ENCODE peak calls at places on chromosome 19, in six cellular contexts. J, N, C, P, Q and R are unnamed samples.

GRCh38 chr19:55647732-55648656 is at the start of gene CCDC106:
- DNase-seq in P (peak; percentile 92), J (no peak), N (peak; percentile 78), Q (no peak), C (peak; percentile 60), R (no peak)

GRCh38 chr19:42402376-42403116 is 12.4 kb upstream of the CNFN start:
- DNase-seq in J (no peak), Q (peak; percentile 85), P (no peak), N (no peak), C (no peak), R (no peak)

GRCh38 chr19:29429021-29429420 is 96.8 kb upstream of the VSTM2B start:
- DNase-seq in P (no peak), N (no peak), J (no peak), Q (no peak), C (no peak), R (no peak)

GRCh38 chr19:29672319-29672932 is 7.2 kb downstream of the PLEKHF1 start:
- DNase-seq in Q (peak; percentile 80), P (no peak), J (no peak), C (no peak), N (no peak), R (no peak)

GRCh38 chr19:41478875-41479756 is 36.2 kb downstream of the ERICH4 start:
- DNase-seq in Q (no peak), C (peak; percentile 2), J (no peak), N (no peak), P (no peak), R (no peak)

GRCh38 chr19:3483226-3483628 is at the start of gene SMIM44:
- DNase-seq in Q (no peak), P (no peak), J (no peak), C (no peak), N (no peak), R (no peak)

GRCh38 chr19:13013649-13014048 is 18.4 kb downstream of the NFIX start:
- DNase-seq in C (no peak), Q (no peak), N (no peak), P (no peak), J (no peak), R (no peak)

GRCh38 chr19:35216833-35217707 is 11.5 kb downstream of the FAM187B start:
- DNase-seq in P (no peak), C (no peak), Q (peak; percentile 79), N (no peak), J (no peak), R (no peak)

GRCh38 chr19:46478356-46478986 is 7.1 kb upstream of the PNMA8A start:
- DNase-seq in Q (no peak), N (no peak), J (no peak), P (peak; percentile 48), C (peak; percentile 81), R (no peak)

GRCh38 chr19:13843104-13843921 is 33.6 kb upstream of the NANOS3 start:
- DNase-seq in J (no peak), P (peak; percentile 65), N (peak; percentile 57), C (peak; percentile 65), Q (peak; percentile 95), R (no peak)

GRCh38 chr19:30060872-30061556 is 119.0 kb downstream of the URI1 start:
- DNase-seq in C (no peak), Q (peak; percentile 84), P (no peak), N (no peak), J (no peak), R (no peak)

GRCh38 chr19:1182727-1183126 is 8.7 kb upstream of the SBNO2 start:
- DNase-seq in P (no peak), Q (no peak), J (no peak), N (no peak), C (no peak), R (no peak)

GRCh38 chr19:55579766-55580621 is 654 bp downstream of the ZNF579 start:
- DNase-seq in N (no peak), J (no peak), Q (no peak), C (peak; percentile 34), P (no peak), R (no peak)

GRCh38 chr19:7673995-7674667 is 2.8 kb upstream of the MCEMP1 start:
- DNase-seq in J (no peak), C (peak; percentile 80), Q (peak; percentile 94), P (peak; percentile 86), N (peak; percentile 63), R (no peak)

GRCh38 chr19:31356587-31357314 is 7.5 kb upstream of the TSHZ3 start:
- DNase-seq in N (peak; percentile 30), Q (no peak), J (no peak), C (no peak), P (no peak), R (no peak)

GRCh38 chr19:36638862-36639510 is 27.7 kb downstream of the ZNF461 start:
- DNase-seq in J (no peak), P (no peak), C (peak; percentile 9), N (no peak), Q (no peak), R (no peak)

GRCh38 chr19:29639086-29639485 is 26.2 kb upstream of the PLEKHF1 start:
- DNase-seq in P (no peak), Q (peak; percentile 61), N (no peak), J (no peak), C (no peak), R (no peak)

GRCh38 chr19:53696951-53697350 is 65.2 kb downstream of the DPRX start:
- DNase-seq in N (no peak), P (no peak), Q (no peak), J (no peak), C (peak; percentile 1), R (no peak)

GRCh38 chr19:50702870-50703829 is 16.5 kb downstream of the SHANK1 start:
- DNase-seq in J (no peak), P (no peak), N (no peak), C (peak; percentile 38), Q (no peak), R (no peak)

GRCh38 chr19:32018014-32018413 is 327.4 kb upstream of the ZNF507 start:
- DNase-seq in C (no peak), N (no peak), Q (no peak), J (no peak), P (peak; percentile 72), R (no peak)

GRCh38 chr19:15292140-15292539 is 40.2 kb downstream of the BRD4 start:
- DNase-seq in Q (no peak), P (no peak), J (no peak), N (no peak), C (no peak), R (no peak)

GRCh38 chr19:15290149-15290548 is 42.2 kb downstream of the BRD4 start:
- DNase-seq in P (peak; percentile 55), N (no peak), Q (no peak), C (no peak), J (no peak), R (no peak)

GRCh38 chr19:15292847-15293582 is 39.3 kb downstream of the BRD4 start:
- DNase-seq in P (no peak), J (no peak), C (no peak), Q (no peak), N (no peak), R (no peak)

GRCh38 chr19:15291089-15291488 is 41.2 kb downstream of the BRD4 start:
- DNase-seq in Q (no peak), C (peak; percentile 75), P (no peak), J (no peak), N (no peak), R (no peak)

GRCh38 chr19:15291666-15292065 is 40.7 kb downstream of the BRD4 start:
- DNase-seq in C (no peak), Q (no peak), J (no peak), N (no peak), P (no peak), R (no peak)
- H3K4me3 ChIP-seq in C (no peak overlapping the region), Q (no peak overlapping the region), J (no peak overlapping the region), N (no peak overlapping the region), P (no peak overlapping the region), R (no peak overlapping the region)

GRCh38 chr19:33312065-33312464 is 9.7 kb upstream of the CEBPA start:
- DNase-seq in N (no peak), P (no peak), C (no peak), J (no peak), Q (no peak), R (no peak)

GRCh38 chr19:33310606-33311325 is 8.4 kb upstream of the CEBPA start:
- DNase-seq in N (no peak), J (no peak), P (no peak), Q (peak; percentile 70), C (no peak), R (no peak)

GRCh38 chr19:33306853-33307792 is 4.8 kb upstream of the CEBPA start:
- DNase-seq in C (no peak), Q (peak; percentile 79), P (no peak), J (no peak), N (no peak), R (no peak)

GRCh38 chr19:33309826-33310225 is 7.5 kb upstream of the CEBPA start:
- DNase-seq in P (no peak), J (no peak), N (no peak), C (no peak), Q (no peak), R (no peak)

GRCh38 chr19:33311326-33311682 is 9.0 kb upstream of the CEBPA start:
- DNase-seq in J (no peak), P (no peak), Q (peak; percentile 63), C (no peak), N (no peak), R (no peak)
- TF ChIP-seq CTCF in J (no peak), P (peak; percentile 31), Q (no peak), C (no peak), N (peak; percentile 46), R (no peak)

GRCh38 chr19:38004505-38005223 is 97.7 kb downstream of the SIPA1L3 start:
- DNase-seq in Q (peak; percentile 97), C (peak; percentile 99), J (peak; percentile 71), P (peak; percentile 94), N (peak; percentile 81), R (peak; percentile 95)
- H3K4me3 ChIP-seq in Q (no peak overlapping the region), C (peak overlapping the region; percentile 46), J (peak overlapping the region; percentile 66), P (peak overlapping the region; percentile 43), N (peak overlapping the region; percentile 55), R (peak overlapping the region; percentile 37)

DNA sequence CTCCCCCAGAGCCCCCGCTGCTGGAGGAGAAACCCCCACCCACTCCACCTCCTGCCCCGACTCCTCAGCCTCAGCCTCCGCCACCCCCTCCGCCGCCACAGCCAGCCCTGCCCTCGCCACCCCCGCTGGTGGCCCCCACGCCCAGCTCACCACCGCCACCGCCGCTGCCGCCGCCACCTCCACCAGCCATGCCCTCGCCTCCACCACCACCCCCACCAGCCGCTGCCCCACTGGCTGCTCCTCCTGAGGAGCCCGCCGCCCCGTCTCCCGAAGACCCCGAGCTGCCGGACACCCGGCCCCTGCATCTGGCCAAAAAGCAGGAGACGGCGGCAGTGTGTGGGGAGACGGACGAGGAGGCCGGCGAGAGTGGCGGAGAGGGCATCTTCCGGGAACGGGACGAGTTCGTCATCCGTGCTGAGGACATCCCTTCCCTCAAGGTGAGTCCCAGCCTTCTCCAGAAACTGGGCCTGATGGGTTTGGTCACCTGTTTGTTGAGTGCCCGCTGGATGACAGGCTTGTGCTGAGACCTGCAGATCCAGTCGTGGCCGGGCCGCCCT is 10.6 kb downstream of the PRR12 start:
- DNase-seq in Q (no peak), P (no peak), C (no peak), J (no peak), N (no peak), R (no peak)
- TF ChIP-seq CTCF in Q (no peak), P (no peak), C (no peak), J (no peak), N (no peak), R (no peak)